ENCODE peak calls at places on chromosomes 2 and 18, in seven cellular contexts. U, W, N, T, Z, Y and R are unnamed samples.

GRCh38 chr2:236919209-236919608 is 166.5 kb upstream of the COPS8 start:
- DNase-seq in W (no peak), Z (no peak), U (no peak), N (no peak), T (no peak), Y (no peak), R (no peak)

GRCh38 chr2:15731889-15732271 is 140.2 kb downstream of the DDX1 start:
- DNase-seq in W (no peak), T (no peak), Z (no peak), Y (no peak), U (no peak), N (no peak), R (no peak)

GRCh38 chr2:46547223-46548102 is 68.1 kb downstream of the TMEM247 start:
- DNase-seq in T (peak), Y (no peak), Z (no peak), U (no peak), N (no peak), W (peak), R (no peak)

GRCh38 chr2:160492401-160493226 is 993 bp downstream of the RBMS1 start:
- DNase-seq in Z (peak), W (peak), U (no peak), T (peak), N (peak), Y (no peak), R (peak)

GRCh38 chr2:109174626-109175349 is 45.8 kb downstream of the SH3RF3 start:
- DNase-seq in Y (no peak), T (no peak), Z (no peak), N (no peak), W (no peak), U (no peak), R (no peak)

GRCh38 chr2:25587361-25587760 is 86.0 kb downstream of the DTNB start:
- DNase-seq in T (no peak), Y (no peak), U (no peak), Z (peak), N (no peak), W (no peak), R (no peak)

GRCh38 chr18:6963452-6964097 is 154.0 kb downstream of the LAMA1 start:
- DNase-seq in U (no peak), Z (no peak), W (peak), T (no peak), N (no peak), Y (no peak), R (no peak)

GRCh38 chr2:15628899-15629855 is 37.5 kb downstream of the DDX1 start:
- DNase-seq in U (no peak), T (no peak), W (no peak), Z (no peak), Y (no peak), N (no peak), R (no peak)

GRCh38 chr2:171957061-171957460 is 34.8 kb downstream of the HAT1 start:
- DNase-seq in Y (no peak), U (no peak), W (peak), N (no peak), T (no peak), Z (no peak), R (no peak)

GRCh38 chr2:181891258-181891965 is at the start of gene ITPRID2:
- DNase-seq in Z (peak), U (peak), N (peak), W (peak), Y (no peak), T (no peak), R (peak)

GRCh38 chr2:181892795-181893435 is 1.4 kb downstream of the ITPRID2 start:
- DNase-seq in Y (no peak), Z (no peak), T (no peak), U (no peak), W (peak), N (no peak), R (no peak)

GRCh38 chr2:181895788-181896187 is 4.3 kb downstream of the ITPRID2 start:
- DNase-seq in W (no peak), Z (no peak), N (no peak), Y (no peak), T (no peak), U (no peak), R (no peak)

GRCh38 chr2:181894381-181894780 is 2.9 kb downstream of the ITPRID2 start:
- DNase-seq in N (no peak), W (no peak), T (no peak), U (no peak), Y (no peak), Z (no peak), R (no peak)

DNA sequence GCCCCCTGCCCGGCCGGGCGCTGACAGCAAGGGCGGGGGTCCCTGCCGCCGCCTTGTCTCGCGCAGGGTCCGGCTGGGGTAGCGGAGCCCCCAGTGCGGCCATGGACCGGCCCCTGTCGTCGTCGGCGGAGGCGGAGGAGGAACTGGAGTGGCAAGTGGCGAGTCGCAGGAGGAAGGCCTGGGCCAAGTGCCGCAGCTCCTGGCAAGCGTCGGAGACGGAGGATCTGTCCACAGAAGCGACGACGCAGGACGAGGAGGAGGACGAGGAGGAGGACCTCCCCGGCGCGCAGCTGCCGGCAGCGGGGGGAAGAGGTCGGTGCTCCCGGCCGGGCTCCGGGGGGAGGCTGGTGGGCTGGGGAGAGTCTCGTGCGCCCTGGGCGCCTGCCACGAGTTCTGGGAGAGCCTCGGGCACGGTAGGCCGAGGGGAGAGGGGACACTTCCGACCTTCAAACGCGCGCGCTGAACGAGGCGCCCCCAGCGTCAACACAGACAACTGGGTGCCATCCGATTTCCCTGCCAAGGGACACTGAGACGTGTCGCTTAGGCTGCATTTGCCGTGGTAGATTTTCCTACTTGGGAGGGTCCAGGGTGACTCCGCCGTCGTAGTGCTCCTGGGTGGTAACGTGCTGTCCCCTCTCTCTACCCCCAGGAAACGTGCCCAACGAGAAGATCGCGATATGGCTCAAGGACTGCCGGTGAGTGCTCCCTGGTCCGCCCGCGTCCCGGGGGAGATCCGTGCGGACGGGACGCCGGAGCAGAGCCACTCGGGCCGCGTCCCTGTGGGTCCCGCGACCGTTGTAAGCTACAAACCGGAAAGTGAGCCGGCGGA is 650 bp downstream of the ITPRID2 start:
- DNase-seq in Z (peak), W (peak), T (peak), N (peak), U (peak), Y (no peak), R (peak)
- TF ChIP-seq POLR2AphosphoS5 in Z (no peak), W (peak), T (no peak), N (no peak), U (peak), Y (peak), R (no peak)

GRCh38 chr18:74194691-74195090 is 46.4 kb downstream of the TIMM21 start:
- DNase-seq in Z (no peak), U (no peak), T (no peak), N (no peak), W (no peak), Y (no peak), R (no peak)
- TF ChIP-seq TAF1 in Z (no peak), U (no peak), T (no peak), N (no peak), W (no peak), Y (no peak), R (no peak)

GRCh38 chr18:4107049-4107459 is 348.1 kb downstream of the DLGAP1 start:
- DNase-seq in W (no peak), Y (no peak), U (no peak), T (no peak), N (no peak), Z (no peak), R (no peak)
- TF ChIP-seq POLR2AphosphoS5 in W (no peak), Y (no peak), U (no peak), T (no peak), N (no peak), Z (no peak), R (no peak)

GRCh38 chr2:127672341-127673303 is 2.7 kb downstream of the LIMS2 start:
- DNase-seq in Z (peak), W (no peak), U (no peak), Y (no peak), T (peak), N (no peak), R (no peak)

GRCh38 chr2:127669056-127669455 is 6.3 kb downstream of the LIMS2 start:
- DNase-seq in T (no peak), Y (no peak), U (no peak), W (no peak), N (no peak), Z (no peak), R (no peak)

GRCh38 chr2:127671557-127672302 is 3.6 kb downstream of the LIMS2 start:
- DNase-seq in Z (peak), U (no peak), N (no peak), W (no peak), T (peak), Y (no peak), R (no peak)

GRCh38 chr2:127670957-127671290 is 4.4 kb downstream of the LIMS2 start:
- DNase-seq in Z (no peak), W (peak), N (no peak), T (no peak), U (no peak), Y (no peak), R (no peak)

GRCh38 chr2:127670055-127670956 is 5.0 kb downstream of the LIMS2 start:
- DNase-seq in W (no peak), U (no peak), T (no peak), N (no peak), Z (peak), Y (no peak), R (no peak)
- TF ChIP-seq TAF1 in W (no peak), U (no peak), T (no peak), N (no peak), Z (no peak), Y (no peak), R (no peak)

GRCh38 chr2:56515399-56515798 is 331.6 kb downstream of the CCDC85A start:
- DNase-seq in Z (no peak), U (no peak), Y (no peak), N (no peak), W (no peak), T (no peak), R (no peak)
- TF ChIP-seq POLR2AphosphoS5 in Z (no peak), U (no peak), Y (no peak), N (no peak), W (no peak), T (no peak), R (no peak)

DNA sequence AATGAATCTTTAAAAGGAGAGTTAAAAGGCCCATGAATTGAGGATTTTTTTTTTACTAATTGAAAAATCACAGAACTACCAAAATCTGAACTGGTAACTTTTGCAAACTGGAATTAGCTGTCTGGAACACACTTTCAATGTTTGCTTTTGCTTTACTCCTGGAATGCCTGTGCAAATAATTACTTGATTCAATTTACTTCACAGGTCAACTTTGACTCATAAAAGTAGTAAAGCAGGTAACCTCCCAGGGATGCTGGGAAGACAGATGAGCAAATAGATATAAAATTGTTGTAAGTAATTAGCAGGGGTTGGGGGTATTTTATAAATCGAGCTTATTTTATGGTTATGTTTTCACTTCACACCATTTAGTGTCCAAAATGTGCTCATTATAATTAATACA is 398.3 kb upstream of the HNRNPA3 start:
- DNase-seq in Y (no peak), U (no peak), T (no peak), W (no peak), Z (no peak), N (no peak), R (no peak)
- TF ChIP-seq TAF1 in Y (no peak), U (no peak), T (no peak), W (no peak), Z (no peak), N (no peak), R (no peak)

GRCh38 chr2:178722296-178722695 is 84.9 kb downstream of the TTN start:
- DNase-seq in N (no peak), T (no peak), Y (no peak), U (no peak), Z (no peak), W (no peak), R (no peak)
- TF ChIP-seq POLR2AphosphoS5 in N (no peak), T (no peak), Y (no peak), U (no peak), Z (no peak), W (no peak), R (no peak)